ENCODE peak calls at places on chromosome 1, in five cellular contexts. K is A549, X is GM12878, P is K562, C is SK-N-SH. G is an unnamed sample.

GRCh38 chr1:228935855-228936727 is 200.8 kb downstream of the RHOU start:
- DNase-seq in K (no peak), X (no peak), P (no peak), C (no peak), G (no peak)

GRCh38 chr1:81650741-81651140 is 150.0 kb upstream of the ADGRL2 start:
- DNase-seq in K (no peak), X (no peak), P (no peak), C (no peak), G (no peak)

GRCh38 chr1:221035680-221036153 is 156.5 kb downstream of the HLX start:
- DNase-seq in K (no peak), X (no peak), P (peak), C (no peak), G (peak)

GRCh38 chr1:72564749-72565148 is 282.4 kb upstream of the NEGR1 start:
- DNase-seq in K (no peak), X (no peak), P (no peak), C (no peak), G (no peak)

GRCh38 chr1:179029293-179029692 is 3.6 kb downstream of the FAM20B start:
- DNase-seq in K (no peak), X (no peak), P (no peak), C (no peak), G (no peak)

GRCh38 chr1:9612162-9612845 is 23.6 kb downstream of the TMEM201 start:
- DNase-seq in K (no peak), X (no peak), P (no peak), C (peak), G (no peak)

GRCh38 chr1:36119451-36119850 is 5.6 kb downstream of the COL8A2 start:
- DNase-seq in K (no peak), X (no peak), P (no peak), C (no peak), G (no peak)

GRCh38 chr1:181743878-181744312 is 260.6 kb downstream of the CACNA1E start:
- DNase-seq in K (no peak), X (no peak), P (no peak), C (no peak), G (no peak)

GRCh38 chr1:37657620-37658412 is 23.1 kb upstream of the RSPO1 start:
- DNase-seq in K (no peak), X (no peak), P (no peak), C (no peak), G (no peak)

GRCh38 chr1:203286161-203286984 is 18.9 kb upstream of the BTG2 start:
- DNase-seq in K (no peak), X (no peak), P (no peak), C (no peak), G (no peak)

GRCh38 chr1:64245495-64245894 is 42.1 kb downstream of the UBE2U start:
- DNase-seq in K (no peak), X (no peak), P (no peak), C (no peak), G (no peak)

GRCh38 chr1:37354876-37355275 is 119.5 kb upstream of the ZC3H12A start:
- DNase-seq in K (no peak), X (no peak), P (no peak), C (no peak), G (no peak)

GRCh38 chr1:175394739-175395138 is 202.2 kb upstream of the KIAA0040 start:
- DNase-seq in K (no peak), X (no peak), P (no peak), C (no peak), G (no peak)

GRCh38 chr1:65247419-65248359 is 61.7 kb upstream of the DNAJC6 start:
- DNase-seq in K (no peak), X (no peak), P (no peak), C (peak), G (peak)

GRCh38 chr1:233607252-233608119 is 6.4 kb upstream of the KCNK1 start:
- DNase-seq in K (no peak), X (no peak), P (peak), C (no peak), G (no peak)

GRCh38 chr1:239909894-239910293 is 181.8 kb upstream of the FMN2 start:
- DNase-seq in K (no peak), X (no peak), P (no peak), C (no peak), G (peak)

GRCh38 chr1:54768093-54768492 is 3.8 kb upstream of the PARS2 start:
- DNase-seq in K (no peak), X (no peak), P (no peak), C (no peak), G (peak)

GRCh38 chr1:57916034-57916433 is 492.2 kb upstream of the DAB1 start:
- DNase-seq in K (no peak), X (no peak), P (no peak), C (no peak), G (no peak)

GRCh38 chr1:169933999-169934725 is 40.5 kb upstream of the SCYL3 start:
- DNase-seq in K (no peak), X (no peak), P (no peak), C (no peak), G (no peak)

GRCh38 chr1:174398246-174398645 is 49.5 kb upstream of the GPR52 start:
- DNase-seq in K (no peak), X (no peak), P (no peak), C (no peak), G (peak)

GRCh38 chr1:902023-902422 is 21.7 kb upstream of the SAMD11 start:
- DNase-seq in K (no peak), X (no peak), P (no peak), C (no peak), G (no peak)

DNA sequence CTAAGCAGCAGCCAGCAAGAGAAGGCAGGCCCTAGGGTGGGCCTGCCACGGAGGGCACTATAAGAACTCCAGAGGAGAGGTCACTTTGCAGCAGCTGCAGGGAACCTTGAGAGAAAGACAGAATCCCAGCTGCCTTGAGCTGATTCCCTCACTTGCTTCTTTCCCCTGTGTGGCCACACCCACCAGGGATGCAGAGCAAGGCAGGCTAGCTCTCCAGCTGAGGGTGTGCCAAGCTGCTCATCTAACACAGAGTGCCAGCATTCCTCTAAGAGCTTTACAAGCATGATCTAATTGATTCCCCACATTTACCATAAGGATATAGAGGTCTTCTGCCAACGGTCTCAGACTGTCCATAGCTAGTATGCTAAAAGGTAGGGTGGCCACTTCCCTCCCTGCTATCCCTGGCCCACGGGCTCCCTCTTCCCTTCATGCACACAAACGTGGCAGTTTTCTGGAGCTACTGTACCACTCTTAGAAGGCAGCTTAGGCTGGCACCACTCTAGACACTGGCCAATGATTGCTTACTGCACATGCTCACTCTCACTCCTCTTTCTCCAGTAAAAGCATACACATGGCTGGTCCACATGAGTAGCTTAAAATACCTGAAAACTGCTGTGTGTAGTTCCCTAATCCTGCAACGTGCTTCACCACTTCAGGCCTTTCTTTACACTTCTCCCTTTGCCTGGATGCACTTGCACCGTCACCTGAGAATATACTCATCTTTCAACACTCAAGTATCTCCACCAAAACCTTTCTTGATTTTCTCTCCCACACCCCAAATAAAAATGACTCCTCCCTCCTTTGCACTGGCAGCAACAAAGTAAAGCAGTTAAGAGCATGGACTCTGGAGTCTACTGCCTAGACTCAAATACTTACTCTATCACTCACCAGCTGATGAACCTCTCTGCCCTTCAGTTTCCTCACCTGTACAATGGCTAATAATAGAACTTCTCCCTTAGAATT is 57.7 kb downstream of the DMAP1 start:
- DNase-seq in K (no peak), X (no peak), P (no peak), C (no peak), G (no peak)
- TF ChIP-seq RCOR1 in K (no peak), X (no peak), P (no peak), C (no peak), G (no peak)

GRCh38 chr1:19122668-19123067 is 87.4 kb downstream of the UBR4 start:
- DNase-seq in K (no peak), X (no peak), P (no peak), C (no peak), G (peak)
- TF ChIP-seq RFX5 in K (no peak), X (no peak), P (no peak), C (no peak), G (no peak)

DNA sequence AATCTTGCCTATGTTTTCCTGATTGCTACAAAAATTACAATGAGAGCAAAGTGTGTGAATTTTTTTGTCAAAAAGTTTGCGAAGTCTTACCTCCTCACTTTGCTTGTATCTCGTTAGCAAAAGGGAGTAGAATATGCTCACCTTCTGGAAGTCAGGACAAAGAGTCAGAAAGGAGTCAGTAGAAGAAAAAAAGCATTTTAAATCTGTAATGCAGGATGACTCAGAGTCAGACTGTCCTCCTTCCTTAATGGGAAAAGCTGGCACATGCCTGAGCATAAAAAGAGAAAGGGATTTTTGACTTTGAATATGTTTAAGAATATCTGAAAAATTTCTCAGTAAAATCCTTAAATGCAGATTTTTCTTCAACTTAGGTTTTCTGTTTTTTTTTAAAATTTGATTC is 14.2 kb upstream of the VN1R5 start:
- DNase-seq in K (no peak), X (no peak), P (no peak), C (no peak), G (no peak)
- TF ChIP-seq RCOR1 in K (no peak), X (no peak), P (no peak), C (no peak), G (no peak)

DNA sequence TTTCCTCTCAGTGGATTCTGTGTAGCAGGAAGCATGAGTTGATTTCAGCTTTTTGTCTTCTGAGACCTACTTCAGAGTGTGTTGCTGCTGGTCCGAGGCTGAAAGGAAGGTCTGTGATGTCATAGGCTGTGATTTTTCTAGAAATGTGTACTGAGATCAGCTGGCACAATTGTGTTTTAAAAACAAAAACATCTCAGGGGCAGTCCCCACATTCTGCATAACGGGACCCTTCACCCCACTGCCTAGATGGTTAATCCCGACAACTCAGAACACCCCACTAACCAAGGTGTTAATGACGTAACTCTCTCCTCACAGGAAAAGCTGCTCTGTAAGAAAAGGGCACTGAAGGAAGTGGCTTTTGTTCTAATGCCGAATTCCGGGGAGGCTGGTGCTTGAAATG is 59.8 kb upstream of the PPP2R5A start:
- DNase-seq in K (no peak), X (no peak), P (no peak), C (no peak), G (no peak)
- TF ChIP-seq RFX5 in K (no peak), X (no peak), P (no peak), C (no peak), G (no peak)